ENCODE peak calls at places on chromosome 19, in six cellular contexts. H is WTC11, K is A549, T is K562, Z is HepG2, M is endothelial cell of umbilical vein. B is an unnamed sample.

GRCh38 chr19:52603558-52604207 is 33.6 kb downstream of the ZNF701 start:
- DNase-seq in H (no peak), K (no peak), T (no peak), Z (no peak), M (no peak), B (no peak)

GRCh38 chr19:46402725-46403124 is 10.6 kb downstream of the CCDC8 start:
- DNase-seq in H (no peak), K (no peak), T (no peak), Z (no peak), M (no peak), B (no peak)

GRCh38 chr19:41957161-41957837 is 1.8 kb downstream of the RABAC1 start:
- DNase-seq in H (no peak), K (no peak), T (no peak), Z (no peak), M (no peak), B (no peak)

GRCh38 chr19:1090731-1091543 is 4.2 kb downstream of the POLR2E start:
- DNase-seq in H (no peak), K (no peak), T (no peak), Z (no peak), M (no peak), B (no peak)

GRCh38 chr19:41195675-41196497 is 2.9 kb downstream of the CYP2S1 start:
- DNase-seq in H (no peak), K (no peak), T (no peak), Z (no peak), M (no peak), B (no peak)

GRCh38 chr19:16217671-16218464 is 20.2 kb downstream of the AP1M1 start:
- DNase-seq in H (no peak), K (no peak), T (no peak), Z (no peak), M (no peak), B (no peak)

GRCh38 chr19:57280913-57281425 is 684 bp downstream of the ZNF460 start:
- DNase-seq in H (no peak), K (peak), T (no peak), Z (no peak), M (no peak), B (no peak)

GRCh38 chr19:40147338-40147692 is 43.9 kb upstream of the MAP3K10 start:
- DNase-seq in H (peak), K (no peak), T (no peak), Z (no peak), M (no peak), B (no peak)

GRCh38 chr19:46489445-46490272 is 6.0 kb downstream of the PNMA8B start:
- DNase-seq in H (peak), K (no peak), T (peak), Z (no peak), M (peak), B (peak)

GRCh38 chr19:5309438-5310204 is 31.0 kb downstream of the PTPRS start:
- DNase-seq in H (peak), K (no peak), T (no peak), Z (no peak), M (no peak), B (peak)

GRCh38 chr19:45508931-45509691 is 1.8 kb downstream of the VASP start:
- DNase-seq in H (peak), K (peak), T (peak), Z (peak), M (peak), B (peak)

GRCh38 chr19:13060233-13060963 is 42.3 kb downstream of the LYL1 start:
- DNase-seq in H (no peak), K (no peak), T (no peak), Z (peak), M (no peak), B (no peak)

GRCh38 chr19:43984687-43985000 is 656 bp downstream of the ZNF155 start:
- DNase-seq in H (no peak), K (no peak), T (no peak), Z (no peak), M (no peak), B (no peak)

GRCh38 chr19:51726049-51726448 is 2.3 kb upstream of the HAS1 start:
- DNase-seq in H (peak), K (no peak), T (peak), Z (no peak), M (no peak), B (no peak)

GRCh38 chr19:39671739-39672363 is 16.1 kb downstream of the LGALS16 start:
- DNase-seq in H (peak), K (peak), T (peak), Z (peak), M (peak), B (peak)

GRCh38 chr19:11971045-11971444 is 6.2 kb downstream of the ZNF763 start:
- DNase-seq in H (no peak), K (no peak), T (no peak), Z (no peak), M (no peak), B (no peak)

GRCh38 chr19:29214411-29214810 is 1.5 kb upstream of the UQCRFS1 start:
- DNase-seq in H (no peak), K (no peak), T (no peak), Z (no peak), M (no peak), B (no peak)

GRCh38 chr19:8145969-8146368 is 3.4 kb downstream of the FBN3 start:
- DNase-seq in H (peak), K (no peak), T (peak), Z (no peak), M (no peak), B (no peak)

GRCh38 chr19:15696654-15697194 is 23.8 kb downstream of the CYP4F12 start:
- DNase-seq in H (no peak), K (no peak), T (no peak), Z (no peak), M (no peak), B (no peak)

GRCh38 chr19:5891572-5891937 is 12.0 kb downstream of the NDUFA11 start:
- DNase-seq in H (no peak), K (no peak), T (no peak), Z (no peak), M (no peak), B (no peak)

GRCh38 chr19:45804959-45805230 is 10.2 kb downstream of the RSPH6A start:
- DNase-seq in H (no peak), K (no peak), T (no peak), Z (no peak), M (no peak), B (no peak)

GRCh38 chr19:42270346-42271044 is 1.4 kb downstream of the CIC start:
- DNase-seq in H (no peak), K (no peak), T (no peak), Z (no peak), M (peak), B (no peak)

GRCh38 chr19:32339988-32340874 is 5.2 kb upstream of the ZNF507 start:
- DNase-seq in H (peak), K (peak), T (peak), Z (peak), M (peak), B (peak)
- TF ChIP-seq JUN in H (no peak), K (no peak), T (no peak), Z (no peak), M (no peak), B (no peak)

GRCh38 chr19:49492573-49493411 is 3.4 kb upstream of the RPS11 start:
- DNase-seq in H (no peak), K (no peak), T (peak), Z (peak), M (peak), B (no peak)
- TF ChIP-seq JUN in H (peak), K (peak), T (no peak), Z (no peak), M (no peak), B (no peak)

DNA sequence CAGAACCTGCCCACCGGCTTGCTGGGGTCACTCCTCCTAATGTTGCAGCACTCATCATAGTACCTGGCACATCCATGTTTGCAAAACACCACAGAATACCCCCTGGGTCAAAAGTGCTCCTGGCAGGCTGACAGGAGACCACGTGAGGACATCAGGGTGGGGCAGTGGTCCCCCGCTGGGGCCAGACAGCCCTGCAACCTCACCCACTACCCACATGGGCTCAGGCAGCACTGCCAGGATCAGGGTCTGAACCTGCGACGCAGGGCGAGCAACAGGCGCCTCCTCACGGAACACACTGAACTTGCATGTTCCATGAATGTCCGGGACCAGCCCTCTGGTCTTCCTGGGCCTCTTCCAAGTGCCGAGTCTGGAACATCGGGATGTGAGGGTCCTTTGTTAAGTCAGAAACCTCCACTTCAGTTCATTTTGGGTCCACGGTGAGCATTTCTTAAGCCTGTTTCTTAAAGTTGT is 1.4 kb upstream of the SLC7A9 start:
- DNase-seq in H (no peak), K (no peak), T (no peak), Z (peak), M (no peak), B (no peak)
- TF ChIP-seq JUN in H (no peak), K (no peak), T (no peak), Z (no peak), M (no peak), B (no peak)

GRCh38 chr19:9353011-9353410 is 9.8 kb upstream of the ZNF177 start:
- DNase-seq in H (no peak), K (no peak), T (no peak), Z (peak), M (no peak), B (no peak)
- TF ChIP-seq JUN in H (no peak), K (no peak), T (no peak), Z (no peak), M (no peak), B (no peak)

GRCh38 chr19:47730521-47730889 is 14.8 kb upstream of the NOP53 start:
- DNase-seq in H (no peak), K (no peak), T (no peak), Z (no peak), M (no peak), B (no peak)

GRCh38 chr19:47726467-47726866 is 13.2 kb downstream of the EHD2 start:
- DNase-seq in H (no peak), K (no peak), T (no peak), Z (no peak), M (no peak), B (no peak)

GRCh38 chr19:47730910-47731309 is 14.4 kb upstream of the NOP53 start:
- DNase-seq in H (no peak), K (no peak), T (no peak), Z (no peak), M (no peak), B (no peak)

GRCh38 chr19:47729468-47729798 is 15.9 kb upstream of the NOP53 start:
- DNase-seq in H (peak), K (peak), T (peak), Z (no peak), M (peak), B (peak)

GRCh38 chr19:47729799-47730520 is 15.4 kb upstream of the NOP53 start:
- DNase-seq in H (peak), K (peak), T (peak), Z (peak), M (peak), B (peak)
- TF ChIP-seq JUN in H (no peak), K (peak), T (no peak), Z (no peak), M (no peak), B (no peak)

DNA sequence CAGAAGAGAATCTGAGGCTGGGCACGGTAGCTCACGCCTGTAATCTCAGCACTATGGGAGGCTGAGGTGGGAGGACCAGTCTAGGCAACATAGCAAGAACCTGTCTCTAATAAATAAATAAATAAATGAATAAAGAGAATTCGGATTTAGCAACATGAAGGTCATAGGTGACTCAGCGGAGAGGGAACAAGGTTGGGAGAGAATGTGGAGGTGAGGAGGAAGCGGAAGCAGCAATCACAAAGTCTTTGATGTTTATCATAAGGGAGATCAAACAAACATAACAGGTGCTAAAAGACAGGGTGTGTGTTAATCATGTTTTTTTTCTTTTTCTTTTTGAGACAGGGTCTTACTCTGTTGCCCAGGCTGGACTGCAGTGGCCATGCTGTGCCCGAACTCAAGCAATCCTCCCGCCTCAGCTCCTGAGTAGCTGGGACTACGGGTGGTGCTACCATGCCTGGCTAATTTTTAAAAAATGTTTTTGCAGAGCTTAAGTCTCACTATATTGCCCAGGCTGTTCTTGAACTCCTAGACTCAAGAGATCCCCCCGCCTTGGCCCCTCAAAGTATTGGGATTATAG is 16.3 kb downstream of the PBX4 start:
- DNase-seq in H (no peak), K (no peak), T (no peak), Z (peak), M (no peak), B (no peak)
- TF ChIP-seq JUN in H (no peak), K (no peak), T (no peak), Z (no peak), M (no peak), B (no peak)

GRCh38 chr19:3554254-3555083 is 2.9 kb downstream of the MFSD12 start:
- DNase-seq in H (no peak), K (no peak), T (no peak), Z (no peak), M (no peak), B (no peak)

GRCh38 chr19:3556423-3556977 is 886 bp downstream of the MFSD12 start:
- DNase-seq in H (no peak), K (no peak), T (no peak), Z (no peak), M (no peak), B (peak)

GRCh38 chr19:3555653-3556422 is 1.5 kb downstream of the MFSD12 start:
- DNase-seq in H (no peak), K (no peak), T (no peak), Z (no peak), M (no peak), B (no peak)

GRCh38 chr19:3557461-3558248 is at the start of gene MFSD12:
- DNase-seq in H (peak), K (peak), T (peak), Z (peak), M (peak), B (peak)

GRCh38 chr19:3556978-3557460 is 367 bp downstream of the MFSD12 start:
- DNase-seq in H (peak), K (peak), T (peak), Z (no peak), M (peak), B (no peak)
- TF ChIP-seq JUN in H (no peak), K (no peak), T (no peak), Z (no peak), M (no peak), B (no peak)

GRCh38 chr19:37226248-37226647 is 8.2 kb downstream of the ZNF383 start:
- DNase-seq in H (no peak), K (no peak), T (no peak), Z (no peak), M (no peak), B (no peak)

DNA sequence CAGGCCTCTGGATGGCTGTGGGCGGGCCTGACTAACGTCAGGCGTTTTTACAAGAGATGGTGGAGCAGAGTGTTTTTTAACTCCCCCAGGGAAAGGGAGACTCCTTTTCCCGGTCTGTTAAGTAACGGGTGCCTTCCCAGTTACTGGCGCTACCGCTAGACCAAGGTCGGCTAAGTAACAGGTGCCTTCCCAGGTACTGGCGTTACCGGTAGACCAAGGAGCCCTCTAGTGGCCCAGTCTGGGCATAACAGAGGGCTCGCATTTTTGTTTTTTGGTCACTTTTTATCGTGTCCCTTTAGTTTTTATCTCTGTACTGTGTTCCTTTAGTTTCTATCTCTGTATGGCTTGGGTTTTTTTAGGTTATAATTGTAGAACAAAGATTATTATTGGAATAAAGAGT is 10.0 kb downstream of the ZNF383 start:
- DNase-seq in H (peak), K (no peak), T (no peak), Z (no peak), M (no peak), B (peak)
- TF ChIP-seq JUN in H (no peak), K (no peak), T (no peak), Z (no peak), M (no peak), B (no peak)

DNA sequence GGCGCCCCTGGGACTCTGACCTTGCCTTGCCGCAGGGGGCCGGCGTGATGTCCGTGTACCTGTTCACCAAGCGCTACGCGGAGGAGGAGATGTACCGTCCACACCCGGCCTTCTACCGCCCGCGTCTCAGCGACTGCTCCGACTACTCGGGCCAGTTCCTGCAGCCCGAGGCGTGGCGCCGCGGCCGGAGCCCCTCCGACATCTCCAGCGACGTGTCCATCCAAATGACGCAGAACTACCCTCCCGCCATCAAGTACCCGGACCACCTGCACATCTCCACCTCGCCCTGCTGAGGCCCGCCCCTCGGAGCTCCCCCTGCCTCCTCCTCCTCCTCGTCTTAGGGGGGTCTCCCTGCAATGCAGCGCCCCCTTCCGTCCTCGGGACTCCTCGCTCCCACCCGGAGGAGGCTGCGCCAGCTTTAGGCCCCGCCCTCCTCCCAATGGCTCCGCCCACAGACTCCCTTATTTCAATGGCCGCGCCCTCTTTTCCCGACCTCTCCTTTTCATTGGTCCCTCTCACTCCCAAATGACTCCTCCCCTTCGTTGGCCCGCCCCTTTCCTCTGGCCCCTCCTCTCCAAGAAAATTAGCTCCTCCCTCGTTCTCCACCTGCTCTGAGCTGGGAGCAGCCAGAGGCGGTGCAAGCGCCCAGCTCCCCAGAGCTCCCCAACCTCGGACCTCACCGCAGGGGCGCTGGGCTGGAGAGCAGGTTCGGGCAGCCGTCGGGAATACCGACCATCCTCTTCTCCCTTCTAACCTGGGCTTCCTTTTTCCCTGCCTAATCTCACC is 20.5 kb upstream of the CACNG8 start:
- DNase-seq in H (peak), K (no peak), T (peak), Z (peak), M (peak), B (peak)
- TF ChIP-seq JUN in H (no peak), K (no peak), T (no peak), Z (no peak), M (no peak), B (no peak)